ENCODE peak calls at places on chromosomes 6 and 20, in ten cellular contexts. Z is effector memory CD8-positive, alpha-beta T cell; F is astrocyte of the hippocampus; A is stimulated activated CD8-positive, alpha-beta memory T cell treated with anti-CD3 and anti-CD28 coated beads, Interleukin-15, amount 100 ng/mL, for 1 hour; N is GM13976; U is WTC11; Q is left ventricle myocardium inferior; X is glutamatergic neuron; I is A172; J is PC-9. H is an unnamed sample.

GRCh38 chr20:45469336-45470261 is at the start of gene WFDC2:
- DNase-seq in Z (no peak), F (no peak), A (no peak), N (no peak), U (peak; percentile 68), Q (no peak), X (peak; percentile 33), I (no peak), J (peak; percentile 87), H (peak; percentile 68)

GRCh38 chr6:136226674-136227377 is 23.3 kb downstream of the MTFR2 start:
- DNase-seq in Z (no peak), F (no peak), A (no peak), N (no peak), U (no peak), Q (no peak), X (no peak), I (no peak), J (no peak), H (no peak)

GRCh38 chr20:24116611-24117010 is 128.0 kb upstream of the GGTLC1 start:
- DNase-seq in Z (no peak), F (no peak), A (no peak), N (no peak), U (no peak), Q (no peak), X (no peak), I (no peak), J (no peak), H (no peak)

GRCh38 chr6:32171234-32171633 is 4.7 kb downstream of the AGPAT1 start:
- DNase-seq in Z (no peak), F (no peak), A (no peak), N (no peak), U (no peak), Q (no peak), X (no peak), I (no peak), J (no peak), H (no peak)

GRCh38 chr6:69868252-69868804 is 2.0 kb downstream of the COL19A1 start:
- DNase-seq in Z (no peak), F (no peak), A (no peak), N (no peak), U (no peak), Q (no peak), X (no peak), I (no peak), J (no peak), H (no peak)

GRCh38 chr6:30782425-30783014 is 38.2 kb upstream of the IER3 start:
- DNase-seq in Z (no peak), F (no peak), A (no peak), N (no peak), U (no peak), Q (no peak), X (no peak), I (peak; percentile 73), J (peak; percentile 66), H (no peak)

GRCh38 chr6:26222587-26222986 is 135.4 kb downstream of the HFE start:
- DNase-seq in Z (no peak), F (peak; percentile 17), A (no peak), N (no peak), U (no peak), Q (no peak), X (no peak), I (no peak), J (no peak), H (no peak)

GRCh38 chr6:132445201-132445951 is 44.1 kb upstream of the MOXD1 start:
- DNase-seq in Z (no peak), F (peak; percentile 84), A (no peak), N (no peak), U (no peak), Q (no peak), X (no peak), I (peak; percentile 76), J (peak; percentile 79), H (no peak)

GRCh38 chr6:31829633-31830492 is 2.3 kb downstream of the HSPA1B start:
- DNase-seq in Z (no peak), F (peak; percentile 56), A (no peak), N (peak; percentile 43), U (no peak), Q (no peak), X (no peak), I (peak; percentile 37), J (peak; percentile 64), H (no peak)

H was measured in nephron progenitor cell.